ENCODE peak calls at places on chromosome 16, in nine cellular contexts. V is stimulated activated CD4-positive, alpha-beta T cell treated with anti-CD3 and anti-CD28 coated beads, Interleukin-1b, Interleukin-23, amount 100 ng/mL, for 4 hours; S is body of pancreas; T is activated naive CD8-positive, alpha-beta T cell treated with anti-CD3 and anti-CD28 coated beads, Interleukin-2, amount 50 U/mL, for 16 hours; L is NCI-H2081; F is stomach; Y is CD8-positive, alpha-beta T cell; A is T-helper 9 cell; B is thoracic aorta. R is an unnamed sample.

GRCh38 chr16:4475880-4476790 is at the start of gene HMOX2:
- DNase-seq in V (peak), S (peak), T (peak), L (peak), F (peak), Y (peak), A (peak), B (peak), R (peak)

GRCh38 chr16:57585051-57585687 is 42.7 kb downstream of the ADGRG5 start:
- DNase-seq in V (no peak), S (no peak), T (no peak), L (no peak), F (no peak), Y (no peak), A (no peak), B (no peak), R (no peak)

GRCh38 chr16:89149386-89149785 is 22.2 kb upstream of the CDH15 start:
- DNase-seq in V (no peak), S (no peak), T (no peak), L (no peak), F (no peak), Y (no peak), A (no peak), B (no peak), R (no peak)

GRCh38 chr16:89506113-89506504 is 2.1 kb upstream of the SPG7 start:
- DNase-seq in V (no peak), S (no peak), T (no peak), L (no peak), F (peak), Y (no peak), A (no peak), B (no peak), R (no peak)

GRCh38 chr16:89017543-89017942 is 40.5 kb upstream of the CBFA2T3 start:
- DNase-seq in V (no peak), S (no peak), T (no peak), L (no peak), F (no peak), Y (no peak), A (no peak), B (no peak), R (no peak)

GRCh38 chr16:50540711-50541007 is 7.5 kb upstream of the NKD1 start:
- DNase-seq in V (no peak), S (no peak), T (no peak), L (no peak), F (no peak), Y (no peak), A (no peak), B (no peak), R (no peak)

GRCh38 chr16:67834242-67834614 is 7.9 kb upstream of the THAP11 start:
- DNase-seq in V (no peak), S (no peak), T (no peak), L (no peak), F (no peak), Y (no peak), A (no peak), B (no peak), R (no peak)

GRCh38 chr16:8656376-8656775 is 18.0 kb upstream of the ABAT start:
- DNase-seq in V (no peak), S (no peak), T (no peak), L (no peak), F (no peak), Y (no peak), A (no peak), B (no peak), R (no peak)

GRCh38 chr16:11604783-11605563 is 18.3 kb upstream of the LITAF start:
- DNase-seq in V (no peak), S (peak), T (no peak), L (no peak), F (no peak), Y (no peak), A (no peak), B (peak), R (no peak)

GRCh38 chr16:12143776-12144175 is 167.2 kb downstream of the SNX29 start:
- DNase-seq in V (no peak), S (no peak), T (no peak), L (no peak), F (no peak), Y (no peak), A (no peak), B (no peak), R (no peak)

GRCh38 chr16:4636196-4636595 is 11.6 kb downstream of the MGRN1 start:
- DNase-seq in V (no peak), S (no peak), T (no peak), L (no peak), F (no peak), Y (no peak), A (no peak), B (no peak), R (no peak)

GRCh38 chr16:69328854-69329316 is 1.5 kb downstream of the PDF start:
- DNase-seq in V (no peak), S (peak), T (no peak), L (peak), F (no peak), Y (peak), A (no peak), B (no peak), R (no peak)

GRCh38 chr16:7086842-7087616 is 245.6 kb upstream of the RBFOX1 start:
- DNase-seq in V (no peak), S (no peak), T (no peak), L (peak), F (no peak), Y (no peak), A (no peak), B (no peak), R (peak)

GRCh38 chr16:68378436-68379415 is 67.9 kb downstream of the PRMT7 start:
- DNase-seq in V (no peak), S (no peak), T (no peak), L (no peak), F (no peak), Y (no peak), A (no peak), B (no peak), R (no peak)

GRCh38 chr16:46673320-46674013 is 15.5 kb downstream of the VPS35 start:
- DNase-seq in V (peak), S (peak), T (no peak), L (peak), F (peak), Y (peak), A (no peak), B (no peak), R (peak)

GRCh38 chr16:60230666-60231065 is 1496.5 kb upstream of the GOT2 start:
- DNase-seq in V (no peak), S (no peak), T (no peak), L (no peak), F (no peak), Y (no peak), A (no peak), B (no peak), R (no peak)

GRCh38 chr16:61792194-61792904 is 243.9 kb downstream of the CDH8 start:
- DNase-seq in V (no peak), S (no peak), T (no peak), L (no peak), F (no peak), Y (no peak), A (no peak), B (no peak), R (no peak)

GRCh38 chr16:48963901-48964615 is 317.6 kb downstream of the CBLN1 start:
- DNase-seq in V (no peak), S (no peak), T (no peak), L (no peak), F (no peak), Y (no peak), A (no peak), B (no peak), R (no peak)

GRCh38 chr16:79599256-79599836 is 1.2 kb downstream of the MAF start:
- DNase-seq in V (no peak), S (peak), T (no peak), L (peak), F (no peak), Y (no peak), A (peak), B (no peak), R (no peak)

GRCh38 chr16:27819881-27820610 is 243.5 kb downstream of the GSG1L start:
- DNase-seq in V (no peak), S (no peak), T (no peak), L (no peak), F (no peak), Y (no peak), A (no peak), B (no peak), R (no peak)

GRCh38 chr16:75761111-75761510 is 34.8 kb upstream of the CPHXL start:
- DNase-seq in V (no peak), S (no peak), T (no peak), L (no peak), F (no peak), Y (no peak), A (no peak), B (no peak), R (no peak)

GRCh38 chr16:3950343-3951193 is 70.1 kb upstream of the CREBBP start:
- DNase-seq in V (no peak), S (peak), T (no peak), L (no peak), F (peak), Y (no peak), A (no peak), B (peak), R (no peak)

GRCh38 chr16:58516768-58517107 is 1.4 kb downstream of the SETD6 start:
- DNase-seq in V (no peak), S (no peak), T (no peak), L (no peak), F (no peak), Y (no peak), A (no peak), B (no peak), R (no peak)

GRCh38 chr16:55900616-55901393 is 25.6 kb upstream of the CES5A start:
- DNase-seq in V (no peak), S (no peak), T (no peak), L (no peak), F (no peak), Y (no peak), A (no peak), B (no peak), R (no peak)

GRCh38 chr16:63921737-63922136 is 1200.1 kb downstream of the CDH11 start:
- DNase-seq in V (no peak), S (no peak), T (no peak), L (no peak), F (no peak), Y (no peak), A (no peak), B (no peak), R (no peak)

GRCh38 chr16:55912022-55912421 is 36.8 kb upstream of the CES5A start:
- DNase-seq in V (no peak), S (no peak), T (no peak), L (no peak), F (no peak), Y (no peak), A (no peak), B (no peak), R (no peak)

GRCh38 chr16:83031524-83031923 is 404.8 kb downstream of the CDH13 start:
- DNase-seq in V (no peak), S (no peak), T (no peak), L (no peak), F (no peak), Y (no peak), A (no peak), B (no peak), R (no peak)

GRCh38 chr16:30060354-30061194 is 5.0 kb upstream of the ALDOA start:
- DNase-seq in V (no peak), S (no peak), T (no peak), L (no peak), F (no peak), Y (no peak), A (no peak), B (no peak), R (no peak)

GRCh38 chr16:89188064-89188441 is 12.3 kb downstream of the SLC22A31 start:
- DNase-seq in V (no peak), S (no peak), T (no peak), L (no peak), F (no peak), Y (no peak), A (no peak), B (no peak), R (no peak)

GRCh38 chr16:74997042-74997491 is 1.8 kb upstream of the ZNRF1 start:
- DNase-seq in V (no peak), S (no peak), T (no peak), L (no peak), F (no peak), Y (no peak), A (no peak), B (no peak), R (no peak)

R was measured in NCI-H2227 treated with DMSO at 0.1 percent for 48 hours.